ENCODE peak calls at places on chromosome 17, in five cellular contexts. D is M059J; J is breast epithelium; K is activated CD4-positive, alpha-beta T cell treated with anti-CD3 and anti-CD28 coated beads, Interleukin-2, amount 50 U/mL, for 48 hours; H is posterior vena cava. T is an unnamed sample.

GRCh38 chr17:35479271-35479670 is 30.7 kb upstream of the SLFN13 start:
- DNase-seq in K (no peak), D (no peak), H (no peak), J (no peak), T (no peak)

GRCh38 chr17:2207815-2208515 is 95.6 kb downstream of the SMG6 start:
- DNase-seq in J (no peak), K (no peak), H (no peak), D (no peak), T (no peak)

GRCh38 chr17:8125947-8126305 is 2.0 kb upstream of the HES7 start:
- DNase-seq in H (no peak), D (peak; percentile 47), J (no peak), K (peak; percentile 32), T (peak; percentile 84)

GRCh38 chr17:74831442-74832146 is 28.1 kb downstream of the GRIN2C start:
- DNase-seq in D (no peak), J (no peak), H (no peak), K (no peak), T (no peak)

GRCh38 chr17:41402161-41402560 is 4.8 kb upstream of the KRT31 start:
- DNase-seq in J (no peak), K (no peak), D (peak; percentile 90), H (no peak), T (no peak)

GRCh38 chr17:3030096-3030495 is 33.3 kb downstream of the OR1D5 start:
- DNase-seq in H (no peak), D (peak; percentile 75), K (no peak), J (no peak), T (no peak)

GRCh38 chr17:31448467-31449077 is 57.1 kb downstream of the RAB11FIP4 start:
- DNase-seq in J (no peak), D (peak; percentile 19), H (no peak), K (no peak), T (no peak)

GRCh38 chr17:62704381-62704971 is 77.0 kb downstream of the MRC2 start:
- DNase-seq in J (no peak), D (peak; percentile 75), H (peak; percentile 79), K (no peak), T (peak; percentile 94)

GRCh38 chr17:27506348-27507218 is 50.3 kb downstream of the KSR1 start:
- DNase-seq in K (no peak), H (no peak), J (no peak), D (no peak), T (no peak)

GRCh38 chr17:63489291-63489690 is 12.4 kb downstream of the ACE start:
- DNase-seq in H (no peak), D (no peak), K (no peak), J (no peak), T (no peak)

GRCh38 chr17:76268991-76269981 is 4.1 kb downstream of the UBALD2 start:
- DNase-seq in K (no peak), J (no peak), H (no peak), D (no peak), T (peak; percentile 66)